ENCODE peak calls at places on chromosomes 12 and 14, in nine cellular contexts. I, P, S, N, M, H, T, L and Q are unnamed samples.
A peak's percentile ranks its signal among the peaks of the same experiment; 100 is the strongest.

GRCh38 chr12:57156701-57157403 is 9.4 kb upstream of the LRP1-AS start:
- DNase-seq in I (peak; percentile 61), P (peak; percentile 66), S (no peak), N (no peak), M (no peak), H (no peak), T (no peak), L (no peak), Q (no peak)

GRCh38 chr12:50699940-50700339 is 64.0 kb upstream of the ATF1 start:
- DNase-seq in I (no peak), P (no peak), S (no peak), N (no peak), M (no peak), H (no peak), T (no peak), L (no peak), Q (no peak)

GRCh38 chr12:61546296-61546695 is 713.9 kb upstream of the USP15 start:
- DNase-seq in I (no peak), P (no peak), S (peak; percentile 7), N (no peak), M (no peak), H (no peak), T (no peak), L (no peak), Q (no peak)

GRCh38 chr14:95452176-95452889 is 64.1 kb downstream of the SYNE3 start:
- DNase-seq in I (no peak), P (no peak), S (no peak), N (no peak), M (no peak), H (no peak), T (no peak), L (no peak), Q (no peak)

GRCh38 chr12:89544730-89545184 is 18.9 kb upstream of the POC1B start:
- DNase-seq in I (peak; percentile 63), P (peak; percentile 64), S (peak; percentile 66), N (peak; percentile 59), M (peak; percentile 81), H (peak; percentile 47), T (no peak), L (no peak), Q (no peak)

GRCh38 chr12:45426294-45426693 is 210.4 kb downstream of the ANO6 start:
- DNase-seq in I (no peak), P (no peak), S (no peak), N (no peak), M (no peak), H (no peak), T (no peak), L (no peak), Q (no peak)

GRCh38 chr12:110403146-110403974 is at the start of gene ANAPC7:
- DNase-seq in I (peak; percentile 89), P (peak; percentile 96), S (peak; percentile 92), N (peak; percentile 90), M (peak; percentile 96), H (peak; percentile 95), T (peak; percentile 37), L (peak; percentile 74), Q (peak; percentile 91)

GRCh38 chr12:25436206-25436912 is 116.7 kb downstream of the LMNTD1 start:
- DNase-seq in I (no peak), P (no peak), S (peak; percentile 23), N (no peak), M (peak; percentile 54), H (peak; percentile 36), T (no peak), L (no peak), Q (no peak)

GRCh38 chr12:3968523-3968922 is 95.3 kb upstream of the PARP11 start:
- DNase-seq in I (no peak), P (no peak), S (no peak), N (no peak), M (peak; percentile 6), H (no peak), T (no peak), L (no peak), Q (no peak)

GRCh38 chr14:67199016-67199415 is 9.8 kb downstream of the GARIN2 start:
- DNase-seq in I (no peak), P (no peak), S (no peak), N (no peak), M (no peak), H (no peak), T (no peak), L (no peak), Q (no peak)

GRCh38 chr12:27177716-27178115 is 66.4 kb upstream of the STK38L start:
- DNase-seq in I (no peak), P (no peak), S (no peak), N (no peak), M (no peak), H (no peak), T (no peak), L (no peak), Q (no peak)

GRCh38 chr14:81868172-81868571 is 334.5 kb upstream of the SEL1L start:
- DNase-seq in I (no peak), P (no peak), S (no peak), N (no peak), M (no peak), H (no peak), T (no peak), L (no peak), Q (no peak)

GRCh38 chr12:47267571-47267970 is 187.8 kb upstream of the AMIGO2 start:
- DNase-seq in I (no peak), P (no peak), S (no peak), N (no peak), M (no peak), H (no peak), T (no peak), L (no peak), Q (no peak)

GRCh38 chr14:105899071-105899641 is 372.8 kb downstream of the TMEM121 start:
- DNase-seq in I (no peak), P (no peak), S (no peak), N (no peak), M (no peak), H (no peak), T (no peak), L (no peak), Q (no peak)

GRCh38 chr12:50070314-50071060 is 13.1 kb downstream of the ASIC1 start:
- DNase-seq in I (peak; percentile 70), P (peak; percentile 93), S (peak; percentile 82), N (peak; percentile 79), M (peak; percentile 90), H (peak; percentile 84), T (no peak), L (peak; percentile 67), Q (no peak)

GRCh38 chr12:52006726-52007157 is at the start of gene TAMALIN:
- DNase-seq in I (peak; percentile 77), P (peak; percentile 90), S (peak; percentile 71), N (peak; percentile 67), M (peak; percentile 68), H (peak; percentile 59), T (no peak), L (peak; percentile 62), Q (no peak)
- TF ChIP-seq POLR2A in I (peak; percentile 87), P (peak; percentile 42), S (peak; percentile 79), N (peak; percentile 60), M (peak; percentile 73), H (peak; percentile 73), T (peak; percentile 94), L (peak; percentile 89), Q (peak; percentile 95)

GRCh38 chr14:51447411-51447810 is 204.3 kb upstream of the FRMD6 start:
- DNase-seq in I (no peak), P (no peak), S (no peak), N (no peak), M (no peak), H (no peak), T (no peak), L (no peak), Q (no peak)

GRCh38 chr14:51451561-51451960 is 200.1 kb upstream of the FRMD6 start:
- DNase-seq in I (no peak), P (no peak), S (no peak), N (no peak), M (no peak), H (no peak), T (no peak), L (no peak), Q (no peak)

GRCh38 chr14:51449666-51450061 is 202.0 kb upstream of the FRMD6 start:
- DNase-seq in I (no peak), P (no peak), S (no peak), N (no peak), M (no peak), H (no peak), T (no peak), L (no peak), Q (no peak)

GRCh38 chr14:51446771-51447170 is 204.9 kb upstream of the FRMD6 start:
- DNase-seq in I (no peak), P (no peak), S (no peak), N (no peak), M (no peak), H (no peak), T (no peak), L (no peak), Q (no peak)

DNA sequence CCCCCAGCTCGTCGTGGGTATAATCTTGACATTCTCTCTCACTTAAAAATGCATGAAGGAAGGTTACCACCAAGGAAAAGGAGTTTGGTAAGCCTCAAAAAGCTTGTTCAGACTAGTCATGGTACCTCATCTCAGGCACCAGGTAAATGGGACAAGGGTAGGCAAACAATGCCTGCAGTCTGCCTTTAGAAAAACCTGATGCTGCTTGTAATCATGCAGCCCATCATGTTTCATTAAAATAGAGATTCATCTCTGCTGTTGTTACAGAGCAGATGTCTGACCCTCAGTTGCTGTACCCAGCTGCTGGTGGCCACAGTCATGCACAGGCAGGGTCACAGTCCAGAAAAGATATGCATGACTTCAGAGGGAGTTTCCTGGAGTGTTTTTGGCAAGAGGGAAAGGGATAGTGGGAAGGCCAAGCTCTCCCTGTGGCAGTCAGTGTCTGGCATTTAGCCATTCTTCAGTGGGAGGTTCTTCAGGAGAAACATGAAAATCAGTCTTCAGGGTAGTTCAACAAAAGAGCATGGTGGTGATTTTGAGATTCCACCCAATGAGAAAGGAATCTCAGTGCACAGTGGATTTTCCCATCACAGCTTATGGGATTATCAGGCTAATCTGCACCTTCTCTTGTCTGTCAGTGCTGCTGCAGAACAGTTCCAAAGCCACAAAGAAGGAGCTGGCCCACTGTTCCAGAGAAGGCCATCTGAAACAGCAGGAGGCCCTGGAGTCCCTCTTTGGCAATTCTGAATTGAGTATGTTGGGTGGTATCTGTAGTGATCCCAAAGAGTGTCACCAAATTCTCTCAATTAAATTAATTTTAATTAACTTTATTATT is 202.7 kb upstream of the FRMD6 start:
- DNase-seq in I (peak; percentile 61), P (no peak), S (peak; percentile 31), N (no peak), M (peak; percentile 69), H (peak; percentile 64), T (no peak), L (no peak), Q (no peak)
- H3K27ac ChIP-seq in I (peak overlapping the region; percentile 57), P (no peak overlapping the region), S (no peak overlapping the region), N (peak overlapping the region; percentile 1), M (no peak overlapping the region), H (no peak overlapping the region), T (peak overlapping the region; percentile 61), L (no peak overlapping the region), Q (no peak overlapping the region)

GRCh38 chr14:63157195-63157594 is 47.0 kb upstream of the RHOJ start:
- DNase-seq in I (no peak), P (no peak), S (no peak), N (no peak), M (no peak), H (no peak), T (no peak), L (no peak), Q (no peak)

GRCh38 chr14:63155511-63156189 is 48.6 kb upstream of the RHOJ start:
- DNase-seq in I (no peak), P (no peak), S (no peak), N (no peak), M (no peak), H (no peak), T (no peak), L (no peak), Q (no peak)
- H3K4me1 ChIP-seq in I (no peaks in the 10 kb centered on the region), P (no peaks in the 10 kb centered on the region), S (no peaks in the 10 kb centered on the region), N (no peaks in the 10 kb centered on the region), M (no peaks in the 10 kb centered on the region), H (no peaks in the 10 kb centered on the region), T (no peaks in the 10 kb centered on the region), L (no peaks in the 10 kb centered on the region), Q (no peaks in the 10 kb centered on the region)

GRCh38 chr12:93001407-93001806 is 72.3 kb upstream of the EEA1 start:
- DNase-seq in I (no peak), P (no peak), S (no peak), N (no peak), M (no peak), H (no peak), T (no peak), L (no peak), Q (no peak)
- TF ChIP-seq POLR2A in I (no peak), P (no peak), S (no peak), N (no peak), M (no peak), H (no peak), T (no peak), L (no peak), Q (no peak)